ENCODE peak calls at places on chromosome 22, in nine cellular contexts. K is foreskin fibroblast, H is fibroblast of lung, S is type B pancreatic cell, M is nephron progenitor cell, Z is fibroblast of mammary gland, X is adrenal gland, I is stomach, J is pancreas. B is an unnamed sample.

GRCh38 chr22:23256986-23257888 is 76.9 kb downstream of the BCR start:
- DNase-seq in K (peak), H (peak), X (peak), S (no peak), J (no peak), Z (peak), I (peak), M (no peak), B (peak)

GRCh38 chr22:45212992-45213751 is 27.5 kb downstream of the KIAA0930 start:
- DNase-seq in M (no peak), H (peak), J (no peak), K (peak), I (no peak), X (peak), S (no peak), Z (peak), B (peak)

GRCh38 chr22:49825436-49825835 is 2.2 kb downstream of the BRD1 start:
- DNase-seq in I (no peak), J (no peak), Z (peak), H (peak), M (no peak), K (peak), S (no peak), X (no peak), B (peak)

GRCh38 chr22:36641902-36642640 is 61.5 kb downstream of the CACNG2 start:
- DNase-seq in K (peak), Z (peak), J (no peak), I (no peak), X (no peak), H (peak), S (no peak), M (no peak), B (peak)

GRCh38 chr22:26485013-26485412 is 1.3 kb downstream of the SRRD start:
- DNase-seq in X (no peak), Z (peak), H (peak), K (peak), S (no peak), M (no peak), J (no peak), I (no peak), B (no peak)

GRCh38 chr22:33271390-33272161 is 213.4 kb upstream of the SYN3 start:
- DNase-seq in S (no peak), H (peak), I (peak), X (peak), J (peak), M (no peak), K (no peak), Z (peak), B (no peak)

GRCh38 chr22:28799125-28799833 is 1.1 kb downstream of the XBP1 start:
- DNase-seq in K (peak), J (no peak), I (no peak), Z (peak), S (no peak), M (no peak), H (peak), X (peak), B (peak)

GRCh38 chr22:50507421-50507990 is at the start of gene LMF2:
- DNase-seq in K (no peak), Z (no peak), X (peak), S (peak), J (peak), I (peak), H (no peak), M (peak), B (peak)

GRCh38 chr22:43007519-43008102 is 7.3 kb downstream of the PACSIN2 start:
- DNase-seq in I (peak), Z (peak), H (no peak), X (no peak), K (peak), J (peak), S (no peak), M (no peak), B (peak)

GRCh38 chr22:45473626-45474237 is 29.0 kb upstream of the FBLN1 start:
- DNase-seq in H (no peak), Z (no peak), K (peak), J (no peak), S (no peak), I (no peak), M (no peak), X (no peak), B (no peak)

GRCh38 chr22:45673482-45674175 is 2.0 kb downstream of the ATXN10 start:
- DNase-seq in Z (no peak), S (no peak), X (no peak), J (no peak), H (no peak), M (no peak), K (no peak), I (no peak), B (no peak)

GRCh38 chr22:33909075-33909458 is 11.2 kb downstream of the LARGE1 start:
- DNase-seq in X (peak), J (no peak), M (no peak), K (no peak), H (peak), I (no peak), S (no peak), Z (peak), B (peak)

GRCh38 chr22:31350410-31350863 is 4.3 kb upstream of the PATZ1 start:
- DNase-seq in M (peak), I (peak), H (peak), K (peak), J (peak), Z (peak), X (peak), S (no peak), B (peak)

GRCh38 chr22:31872209-31872608 is 72.1 kb upstream of the YWHAH start:
- DNase-seq in X (no peak), I (peak), J (no peak), K (no peak), Z (no peak), M (no peak), H (no peak), S (no peak), B (no peak)

GRCh38 chr22:27726726-27727449 is 74.7 kb downstream of the MN1 start:
- DNase-seq in M (peak), S (no peak), I (peak), Z (peak), J (no peak), K (peak), H (peak), X (peak), B (no peak)

GRCh38 chr22:20905415-20906386 is 11.5 kb upstream of the CRKL start:
- DNase-seq in M (no peak), H (no peak), J (no peak), Z (peak), I (no peak), X (no peak), S (no peak), K (peak), B (no peak)

GRCh38 chr22:24066872-24067271 is 55.8 kb downstream of the CABIN1 start:
- DNase-seq in K (no peak), S (no peak), X (no peak), J (no peak), M (no peak), I (peak), Z (no peak), H (no peak), B (no peak)

GRCh38 chr22:17743661-17744411 is 30.4 kb downstream of the BID start:
- DNase-seq in M (no peak), S (no peak), J (no peak), H (no peak), I (no peak), X (no peak), K (no peak), Z (no peak), B (no peak)

GRCh38 chr22:28904211-28904808 is 20.9 kb downstream of the ZNRF3 start:
- DNase-seq in J (no peak), I (no peak), Z (peak), S (no peak), M (no peak), H (peak), K (peak), X (no peak), B (peak)

GRCh38 chr22:48488611-48489456 is 1338.8 kb downstream of the BRD1 start:
- DNase-seq in S (peak), M (peak), J (no peak), X (no peak), Z (no peak), K (no peak), H (no peak), I (no peak), B (no peak)

GRCh38 chr22:29722587-29722986 is 2.8 kb downstream of the CABP7 start:
- DNase-seq in H (no peak), X (no peak), M (no peak), J (no peak), S (no peak), Z (no peak), I (no peak), K (no peak), B (no peak)

GRCh38 chr22:28112548-28113043 is 193.5 kb upstream of the PITPNB start:
- DNase-seq in S (no peak), I (no peak), H (peak), M (peak), X (peak), Z (peak), J (no peak), K (peak), B (peak)

GRCh38 chr22:44689173-44689572 is 12.8 kb upstream of the PRR5 start:
- DNase-seq in H (no peak), K (no peak), X (no peak), M (no peak), I (no peak), Z (no peak), J (no peak), S (no peak), B (no peak)

GRCh38 chr22:47437636-47438035 is 675.2 kb downstream of the TBC1D22A start:
- DNase-seq in H (no peak), X (no peak), Z (no peak), J (no peak), K (no peak), S (no peak), I (no peak), M (no peak), B (no peak)

GRCh38 chr22:35209203-35209602 is 48.1 kb upstream of the HMGXB4 start:
- DNase-seq in H (no peak), Z (no peak), K (no peak), M (no peak), X (no peak), I (no peak), J (no peak), S (no peak), B (no peak)

GRCh38 chr22:41731609-41732008 is 32.3 kb downstream of the MEI1 start:
- DNase-seq in J (no peak), X (no peak), S (no peak), I (no peak), M (no peak), K (no peak), Z (no peak), H (no peak), B (no peak)
- TF ChIP-seq CTCF in J (no peak), X (no peak), S (no peak), I (no peak), M (no peak), K (no peak), Z (no peak), H (no peak), B (no peak)

GRCh38 chr22:22201185-22201924 is 43.2 kb upstream of the VPREB1 start:
- DNase-seq in M (no peak), I (peak), X (peak), S (no peak), K (peak), Z (peak), J (no peak), H (peak), B (peak)
- TF ChIP-seq CTCF in M (peak), I (no peak), X (no peak), S (peak), K (peak), Z (peak), J (no peak), H (peak), B (peak)

DNA sequence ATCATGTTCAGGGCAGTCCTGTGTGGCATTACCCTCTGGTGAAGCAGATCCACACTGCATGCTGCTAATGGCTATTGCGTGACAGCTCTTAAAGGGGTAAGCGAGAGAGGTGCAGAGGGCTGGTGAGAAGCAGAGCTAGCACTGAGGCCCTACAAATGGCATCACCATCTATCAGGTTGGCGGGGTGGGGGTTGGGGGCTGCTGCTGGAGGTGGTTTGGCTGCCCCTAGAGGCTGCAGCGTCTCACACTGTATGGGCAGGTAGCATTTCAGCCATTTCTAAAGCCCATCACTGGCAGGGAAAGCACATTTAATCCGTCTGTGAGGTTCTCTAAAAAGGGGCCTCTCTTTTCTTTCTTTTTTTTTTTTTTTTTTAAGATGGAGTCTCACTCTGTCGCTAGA is 16.8 kb upstream of the TMA7B start:
- DNase-seq in I (no peak), K (no peak), H (no peak), Z (no peak), J (no peak), S (no peak), M (peak), X (no peak), B (no peak)
- TF ChIP-seq CTCF in I (no peak), K (no peak), H (no peak), Z (no peak), J (no peak), S (peak), M (no peak), X (no peak), B (peak)

DNA sequence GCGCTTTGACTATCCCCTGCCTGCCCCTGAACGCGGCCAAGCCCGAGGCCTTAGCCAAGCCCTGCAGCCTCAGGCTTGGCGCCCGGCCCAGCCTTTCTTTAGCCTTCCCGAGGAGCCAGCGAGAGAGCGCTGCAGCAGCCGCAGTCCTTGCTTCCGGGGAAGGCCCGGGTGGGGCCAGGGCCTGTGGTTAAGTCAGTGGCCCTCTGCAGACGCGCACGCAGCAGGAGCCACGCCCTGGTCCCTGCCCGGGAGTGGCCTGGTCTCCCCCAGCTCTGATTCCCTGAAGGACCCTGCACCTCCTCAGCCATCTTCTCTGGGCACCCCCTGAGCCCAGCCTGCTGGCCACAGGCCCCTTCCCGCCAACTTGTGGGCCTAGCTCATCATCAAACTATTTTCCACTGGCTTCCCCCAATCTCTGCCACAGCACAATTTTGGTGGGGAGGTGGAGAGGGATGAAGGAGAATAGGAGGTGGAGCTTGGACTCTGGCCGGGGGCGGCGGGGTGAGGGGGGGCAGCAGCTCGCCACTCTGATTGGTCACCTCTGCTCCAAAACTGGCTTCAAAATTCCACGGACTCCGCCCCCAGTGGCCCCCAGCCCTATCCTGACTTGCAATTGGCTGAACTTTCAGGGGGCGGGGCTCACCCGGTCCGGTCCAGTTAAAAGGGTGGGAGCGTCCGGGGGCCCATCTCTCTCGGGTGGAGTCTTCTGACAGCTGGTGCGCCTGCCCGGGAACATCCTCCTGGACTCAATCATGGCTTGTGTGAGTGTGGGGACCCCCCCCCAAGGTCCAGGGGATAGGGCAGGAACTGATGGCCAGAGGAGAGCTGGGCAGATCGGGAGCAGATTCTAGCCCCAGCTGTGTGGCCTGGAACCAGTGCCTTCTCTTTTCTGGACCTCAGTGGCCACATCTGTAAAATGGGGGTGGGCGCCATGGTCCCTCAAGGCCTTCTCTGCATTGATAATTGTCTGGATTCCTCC is at the start of gene LGALS1:
- DNase-seq in X (peak), M (peak), Z (peak), I (peak), H (peak), K (peak), J (peak), S (no peak), B (peak)
- TF ChIP-seq CTCF in X (no peak), M (no peak), Z (peak), I (no peak), H (no peak), K (no peak), J (no peak), S (no peak), B (no peak)